ENCODE peak calls at places on chromosome 15, in six cellular contexts. T, O, Y, X, P and W are unnamed samples.

GRCh38 chr15:63708141-63708772 is 111.1 kb downstream of the FBXL22 start:
- DNase-seq in T (no peak), O (no peak), Y (no peak), X (no peak), P (no peak), W (no peak)

GRCh38 chr15:79310985-79311900 is at the start of gene TMED3:
- DNase-seq in T (peak; percentile 84), O (peak; percentile 98), Y (peak; percentile 79), X (peak; percentile 93), P (peak; percentile 87), W (no peak)

GRCh38 chr15:25850154-25851111 is 12.7 kb downstream of the ATP10A start:
- DNase-seq in T (peak; percentile 76), O (peak; percentile 90), Y (peak; percentile 87), X (peak; percentile 67), P (peak; percentile 74), W (peak; percentile 88)

GRCh38 chr15:101288905-101289513 is 6.0 kb downstream of the SNRPA1 start:
- DNase-seq in T (no peak), O (peak; percentile 69), Y (no peak), X (peak; percentile 74), P (no peak), W (no peak)

GRCh38 chr15:81091889-81092558 is 42.0 kb upstream of the CFAP161 start:
- DNase-seq in T (peak; percentile 95), O (no peak), Y (peak; percentile 48), X (no peak), P (no peak), W (no peak)

GRCh38 chr15:52331490-52332240 is 36.1 kb upstream of the MYO5C start:
- DNase-seq in T (peak; percentile 33), O (peak; percentile 38), Y (no peak), X (no peak), P (peak; percentile 78), W (no peak)

GRCh38 chr15:50049871-50050270 is 69.2 kb downstream of the ATP8B4 start:
- DNase-seq in T (peak; percentile 8), O (no peak), Y (no peak), X (no peak), P (no peak), W (no peak)

GRCh38 chr15:101613130-101614000 is 38.8 kb downstream of the TM2D3 start:
- DNase-seq in T (no peak), O (no peak), Y (peak; percentile 96), X (no peak), P (no peak), W (no peak)

GRCh38 chr15:40307421-40308165 is at the start of gene PLCB2:
- DNase-seq in T (no peak), O (peak; percentile 82), Y (peak; percentile 68), X (no peak), P (peak; percentile 78), W (peak; percentile 62)

GRCh38 chr15:89502867-89503595 is 6.6 kb upstream of the RHCG start:
- DNase-seq in T (no peak), O (no peak), Y (no peak), X (no peak), P (peak; percentile 5), W (peak; percentile 69)

GRCh38 chr15:77010842-77011241 is 15.9 kb downstream of the PSTPIP1 start:
- DNase-seq in T (no peak), O (no peak), Y (peak; percentile 4), X (no peak), P (no peak), W (no peak)

GRCh38 chr15:86236721-86237121 is 157.1 kb downstream of the AGBL1 start:
- DNase-seq in T (no peak), O (peak; percentile 53), Y (no peak), X (peak; percentile 74), P (no peak), W (no peak)

GRCh38 chr15:74311734-74312444 is 55.6 kb downstream of the CYP11A1 start:
- DNase-seq in T (no peak), O (peak; percentile 89), Y (peak; percentile 51), X (peak; percentile 73), P (no peak), W (no peak)

GRCh38 chr15:58469432-58470353 is 37.9 kb downstream of the LIPC start:
- DNase-seq in T (peak; percentile 89), O (no peak), Y (peak; percentile 41), X (peak; percentile 30), P (no peak), W (peak; percentile 94)

GRCh38 chr15:70190965-70191364 is 93.2 kb upstream of the TLE3 start:
- DNase-seq in T (no peak), O (no peak), Y (no peak), X (no peak), P (no peak), W (no peak)

GRCh38 chr15:68552773-68553172 is 26.0 kb upstream of the CORO2B start:
- DNase-seq in T (peak; percentile 16), O (no peak), Y (peak; percentile 55), X (no peak), P (no peak), W (no peak)

GRCh38 chr15:67080900-67081431 is 15.6 kb downstream of the SMAD3 start:
- DNase-seq in T (peak; percentile 92), O (peak; percentile 50), Y (peak; percentile 51), X (no peak), P (peak; percentile 72), W (no peak)

GRCh38 chr15:27492021-27492621 is 521.1 kb downstream of the GABRG3 start:
- DNase-seq in T (peak; percentile 1), O (peak; percentile 22), Y (no peak), X (peak; percentile 59), P (no peak), W (no peak)